ENCODE peak calls at places on chromosomes 11 and 22, in eight cellular contexts. One of them, this sample, is unnamed. For H3K4me1 and H3K27me3, the result is how much of the 10 kb centered on the place peaks cover.

GRCh38 chr11:14179126-14179820 is 179.7 kb downstream of the RRAS2 start:
- DNase-seq in small intestine: no peak
- DNase-seq in fibroblast of lung: peak
- DNase-seq in endothelial cell of umbilical vein: no peak
- DNase-seq in aorta: no peak
- DNase-seq in upper lobe of right lung: no peak
- DNase-seq in lower lobe of right lung: no peak
- DNase-seq in right lobe of liver: no peak
- DNase-seq in this sample: no peak

GRCh38 chr11:69541501-69542313 is 60.2 kb downstream of the LINC01488 start:
- DNase-seq in small intestine: no peak
- DNase-seq in lower lobe of right lung: peak
- DNase-seq in right lobe of liver: no peak
- DNase-seq in upper lobe of right lung: peak
- DNase-seq in fibroblast of lung: peak
- DNase-seq in aorta: no peak
- DNase-seq in endothelial cell of umbilical vein: no peak
- DNase-seq in this sample: no peak

GRCh38 chr22:40922484-40923303 is 28.5 kb upstream of the RBX1 start:
- DNase-seq in fibroblast of lung: peak
- DNase-seq in small intestine: peak
- DNase-seq in upper lobe of right lung: no peak
- DNase-seq in aorta: no peak
- DNase-seq in endothelial cell of umbilical vein: peak
- DNase-seq in lower lobe of right lung: no peak
- DNase-seq in right lobe of liver: no peak
- DNase-seq in this sample: no peak

GRCh38 chr11:105399505-105399904 is 210.4 kb upstream of the GRIA4 start:
- DNase-seq in endothelial cell of umbilical vein: no peak
- DNase-seq in aorta: no peak
- DNase-seq in small intestine: no peak
- DNase-seq in fibroblast of lung: no peak
- DNase-seq in lower lobe of right lung: no peak
- DNase-seq in upper lobe of right lung: no peak
- DNase-seq in right lobe of liver: no peak
- DNase-seq in this sample: no peak

GRCh38 chr11:369336-370018 is at the start of gene B4GALNT4:
- DNase-seq in aorta: no peak
- DNase-seq in fibroblast of lung: no peak
- DNase-seq in lower lobe of right lung: peak
- DNase-seq in right lobe of liver: no peak
- DNase-seq in small intestine: no peak
- DNase-seq in upper lobe of right lung: no peak
- DNase-seq in endothelial cell of umbilical vein: no peak
- DNase-seq in this sample: no peak

GRCh38 chr11:116225236-116225635 is 547.6 kb downstream of the BUD13 start:
- DNase-seq in endothelial cell of umbilical vein: no peak
- DNase-seq in fibroblast of lung: no peak
- DNase-seq in lower lobe of right lung: no peak
- DNase-seq in upper lobe of right lung: no peak
- DNase-seq in right lobe of liver: no peak
- DNase-seq in small intestine: no peak
- DNase-seq in aorta: no peak
- DNase-seq in this sample: no peak

GRCh38 chr11:70326365-70326803 is 55.9 kb downstream of the PPFIA1 start:
- DNase-seq in small intestine: no peak
- DNase-seq in upper lobe of right lung: no peak
- DNase-seq in endothelial cell of umbilical vein: no peak
- DNase-seq in right lobe of liver: no peak
- DNase-seq in aorta: no peak
- DNase-seq in fibroblast of lung: peak
- DNase-seq in lower lobe of right lung: no peak
- DNase-seq in this sample: peak

GRCh38 chr11:13038366-13038765 is 29.2 kb downstream of the RASSF10 start:
- DNase-seq in upper lobe of right lung: no peak
- DNase-seq in aorta: no peak
- DNase-seq in small intestine: no peak
- DNase-seq in endothelial cell of umbilical vein: no peak
- DNase-seq in right lobe of liver: no peak
- DNase-seq in lower lobe of right lung: no peak
- DNase-seq in fibroblast of lung: no peak
- DNase-seq in this sample: no peak

GRCh38 chr22:19038728-19039447 is 83.3 kb downstream of the DGCR2 start:
- DNase-seq in aorta: peak
- DNase-seq in fibroblast of lung: no peak
- DNase-seq in upper lobe of right lung: peak
- DNase-seq in small intestine: no peak
- DNase-seq in endothelial cell of umbilical vein: no peak
- DNase-seq in lower lobe of right lung: peak
- DNase-seq in right lobe of liver: peak
- DNase-seq in this sample: no peak

GRCh38 chr11:3903207-3903896 is 47.9 kb downstream of the STIM1 start:
- DNase-seq in upper lobe of right lung: no peak
- DNase-seq in small intestine: no peak
- DNase-seq in endothelial cell of umbilical vein: no peak
- DNase-seq in aorta: no peak
- DNase-seq in lower lobe of right lung: no peak
- DNase-seq in right lobe of liver: no peak
- DNase-seq in fibroblast of lung: no peak
- DNase-seq in this sample: no peak

GRCh38 chr11:126282361-126282741 is 542 bp upstream of the TIRAP start:
- DNase-seq in lower lobe of right lung: no peak
- DNase-seq in upper lobe of right lung: peak
- DNase-seq in endothelial cell of umbilical vein: no peak
- DNase-seq in aorta: peak
- DNase-seq in fibroblast of lung: peak
- DNase-seq in small intestine: peak
- DNase-seq in right lobe of liver: peak
- DNase-seq in this sample: peak

GRCh38 chr22:46102752-46103151 is 47.6 kb upstream of the PPARA start:
- DNase-seq in upper lobe of right lung: no peak
- DNase-seq in small intestine: no peak
- DNase-seq in aorta: no peak
- DNase-seq in lower lobe of right lung: no peak
- DNase-seq in right lobe of liver: no peak
- DNase-seq in endothelial cell of umbilical vein: no peak
- DNase-seq in fibroblast of lung: no peak
- DNase-seq in this sample: no peak

GRCh38 chr11:64971421-64972233 is at the start of gene MAJIN:
- DNase-seq in endothelial cell of umbilical vein: peak
- DNase-seq in fibroblast of lung: peak
- DNase-seq in upper lobe of right lung: peak
- DNase-seq in aorta: peak
- DNase-seq in lower lobe of right lung: peak
- DNase-seq in right lobe of liver: peak
- DNase-seq in small intestine: peak
- DNase-seq in this sample: peak

GRCh38 chr11:30917859-30918478 is 331.8 kb upstream of the MPPED2 start:
- DNase-seq in right lobe of liver: no peak
- DNase-seq in upper lobe of right lung: no peak
- DNase-seq in small intestine: peak
- DNase-seq in endothelial cell of umbilical vein: peak
- DNase-seq in fibroblast of lung: peak
- DNase-seq in lower lobe of right lung: no peak
- DNase-seq in aorta: no peak
- DNase-seq in this sample: no peak

GRCh38 chr11:102794382-102794781 is 3.6 kb downstream of the MMP1 start:
- DNase-seq in lower lobe of right lung: no peak
- DNase-seq in upper lobe of right lung: no peak
- DNase-seq in small intestine: no peak
- DNase-seq in aorta: no peak
- DNase-seq in endothelial cell of umbilical vein: peak
- DNase-seq in right lobe of liver: no peak
- DNase-seq in fibroblast of lung: no peak
- DNase-seq in this sample: no peak

GRCh38 chr11:96337541-96338530 is 5.2 kb downstream of the MAML2 start:
- DNase-seq in lower lobe of right lung: no peak
- DNase-seq in endothelial cell of umbilical vein: no peak
- DNase-seq in right lobe of liver: no peak
- DNase-seq in fibroblast of lung: peak
- DNase-seq in small intestine: peak
- DNase-seq in aorta: peak
- DNase-seq in upper lobe of right lung: no peak
- DNase-seq in this sample: no peak
- H3K4me1 ChIP-seq in lower lobe of right lung: half or more
- H3K4me1 ChIP-seq in endothelial cell of umbilical vein: under half
- H3K4me1 ChIP-seq in right lobe of liver: under half
- H3K4me1 ChIP-seq in fibroblast of lung: under half
- H3K4me1 ChIP-seq in small intestine: under half
- H3K4me1 ChIP-seq in aorta: under half
- H3K4me1 ChIP-seq in upper lobe of right lung: half or more
- H3K4me1 ChIP-seq in this sample: under half

GRCh38 chr11:128616158-128616557 is 28.8 kb upstream of the ETS1 start:
- DNase-seq in right lobe of liver: no peak
- DNase-seq in endothelial cell of umbilical vein: peak
- DNase-seq in aorta: no peak
- DNase-seq in fibroblast of lung: no peak
- DNase-seq in small intestine: no peak
- DNase-seq in lower lobe of right lung: no peak
- DNase-seq in upper lobe of right lung: no peak
- DNase-seq in this sample: no peak

GRCh38 chr11:128613300-128613995 is 26.1 kb upstream of the ETS1 start:
- DNase-seq in small intestine: no peak
- DNase-seq in lower lobe of right lung: no peak
- DNase-seq in upper lobe of right lung: no peak
- DNase-seq in aorta: no peak
- DNase-seq in endothelial cell of umbilical vein: no peak
- DNase-seq in right lobe of liver: no peak
- DNase-seq in fibroblast of lung: no peak
- DNase-seq in this sample: no peak

GRCh38 chr11:128615076-128615475 is 27.7 kb upstream of the ETS1 start:
- DNase-seq in right lobe of liver: no peak
- DNase-seq in upper lobe of right lung: no peak
- DNase-seq in small intestine: no peak
- DNase-seq in lower lobe of right lung: no peak
- DNase-seq in endothelial cell of umbilical vein: no peak
- DNase-seq in fibroblast of lung: no peak
- DNase-seq in aorta: no peak
- DNase-seq in this sample: no peak

GRCh38 chr11:128619540-128620305 is 32.4 kb upstream of the ETS1 start:
- DNase-seq in aorta: no peak
- DNase-seq in lower lobe of right lung: no peak
- DNase-seq in endothelial cell of umbilical vein: no peak
- DNase-seq in upper lobe of right lung: no peak
- DNase-seq in small intestine: no peak
- DNase-seq in fibroblast of lung: no peak
- DNase-seq in right lobe of liver: no peak
- DNase-seq in this sample: no peak

GRCh38 chr11:128615612-128616011 is 28.3 kb upstream of the ETS1 start:
- DNase-seq in endothelial cell of umbilical vein: no peak
- DNase-seq in lower lobe of right lung: no peak
- DNase-seq in right lobe of liver: no peak
- DNase-seq in fibroblast of lung: no peak
- DNase-seq in upper lobe of right lung: no peak
- DNase-seq in small intestine: no peak
- DNase-seq in aorta: no peak
- DNase-seq in this sample: no peak
- H3K27ac ChIP-seq in endothelial cell of umbilical vein: no peak
- H3K27ac ChIP-seq in lower lobe of right lung: no peak
- H3K27ac ChIP-seq in right lobe of liver: no peak
- H3K27ac ChIP-seq in fibroblast of lung: no peak
- H3K27ac ChIP-seq in upper lobe of right lung: no peak
- H3K27ac ChIP-seq in small intestine: no peak
- H3K27ac ChIP-seq in aorta: no peak
- H3K27ac ChIP-seq in this sample: no peak

GRCh38 chr22:49300951-49301397 is 526.7 kb downstream of the BRD1 start:
- DNase-seq in lower lobe of right lung: no peak
- DNase-seq in small intestine: no peak
- DNase-seq in right lobe of liver: peak
- DNase-seq in upper lobe of right lung: peak
- DNase-seq in endothelial cell of umbilical vein: no peak
- DNase-seq in aorta: no peak
- DNase-seq in fibroblast of lung: no peak
- DNase-seq in this sample: no peak

GRCh38 chr22:49297871-49298721 is 529.6 kb downstream of the BRD1 start:
- DNase-seq in upper lobe of right lung: peak
- DNase-seq in endothelial cell of umbilical vein: no peak
- DNase-seq in aorta: no peak
- DNase-seq in lower lobe of right lung: no peak
- DNase-seq in small intestine: no peak
- DNase-seq in fibroblast of lung: no peak
- DNase-seq in right lobe of liver: no peak
- DNase-seq in this sample: no peak

GRCh38 chr22:49298834-49299750 is 528.6 kb downstream of the BRD1 start:
- DNase-seq in fibroblast of lung: no peak
- DNase-seq in lower lobe of right lung: no peak
- DNase-seq in small intestine: no peak
- DNase-seq in endothelial cell of umbilical vein: no peak
- DNase-seq in aorta: no peak
- DNase-seq in right lobe of liver: peak
- DNase-seq in upper lobe of right lung: peak
- DNase-seq in this sample: no peak

GRCh38 chr22:49300241-49300640 is 527.4 kb downstream of the BRD1 start:
- DNase-seq in right lobe of liver: peak
- DNase-seq in lower lobe of right lung: no peak
- DNase-seq in fibroblast of lung: no peak
- DNase-seq in endothelial cell of umbilical vein: no peak
- DNase-seq in aorta: no peak
- DNase-seq in small intestine: no peak
- DNase-seq in upper lobe of right lung: peak
- DNase-seq in this sample: no peak

GRCh38 chr22:49299821-49300231 is 527.8 kb downstream of the BRD1 start:
- DNase-seq in small intestine: no peak
- DNase-seq in right lobe of liver: peak
- DNase-seq in aorta: no peak
- DNase-seq in endothelial cell of umbilical vein: no peak
- DNase-seq in lower lobe of right lung: no peak
- DNase-seq in upper lobe of right lung: peak
- DNase-seq in fibroblast of lung: no peak
- DNase-seq in this sample: no peak
- H3K27me3 ChIP-seq in small intestine: under half
- H3K27me3 ChIP-seq in right lobe of liver: under half
- H3K27me3 ChIP-seq in aorta: under half
- H3K27me3 ChIP-seq in endothelial cell of umbilical vein: under half
- H3K27me3 ChIP-seq in lower lobe of right lung: under half
- H3K27me3 ChIP-seq in upper lobe of right lung: under half
- H3K27me3 ChIP-seq in fibroblast of lung: under half
- H3K27me3 ChIP-seq in this sample: under half

GRCh38 chr22:20116951-20117645 is at the start of gene TRMT2A:
- DNase-seq in endothelial cell of umbilical vein: peak
- DNase-seq in aorta: peak
- DNase-seq in lower lobe of right lung: peak
- DNase-seq in right lobe of liver: peak
- DNase-seq in small intestine: peak
- DNase-seq in fibroblast of lung: peak
- DNase-seq in upper lobe of right lung: peak
- DNase-seq in this sample: peak

GRCh38 chr22:20115691-20116375 is at the start of gene RANBP1:
- DNase-seq in right lobe of liver: no peak
- DNase-seq in endothelial cell of umbilical vein: no peak
- DNase-seq in small intestine: no peak
- DNase-seq in upper lobe of right lung: peak
- DNase-seq in fibroblast of lung: no peak
- DNase-seq in aorta: peak
- DNase-seq in lower lobe of right lung: peak
- DNase-seq in this sample: no peak

GRCh38 chr22:20118572-20119020 is 1.6 kb upstream of the TRMT2A start:
- DNase-seq in endothelial cell of umbilical vein: no peak
- DNase-seq in upper lobe of right lung: peak
- DNase-seq in right lobe of liver: no peak
- DNase-seq in lower lobe of right lung: peak
- DNase-seq in small intestine: no peak
- DNase-seq in aorta: peak
- DNase-seq in fibroblast of lung: no peak
- DNase-seq in this sample: no peak

GRCh38 chr22:20116376-20116950 is 559 bp downstream of the RANBP1 start:
- DNase-seq in fibroblast of lung: no peak
- DNase-seq in endothelial cell of umbilical vein: no peak
- DNase-seq in right lobe of liver: no peak
- DNase-seq in lower lobe of right lung: no peak
- DNase-seq in small intestine: no peak
- DNase-seq in aorta: no peak
- DNase-seq in upper lobe of right lung: no peak
- DNase-seq in this sample: no peak

GRCh38 chr22:20117656-20118571 is 888 bp upstream of the TRMT2A start:
- DNase-seq in right lobe of liver: no peak
- DNase-seq in fibroblast of lung: peak
- DNase-seq in small intestine: no peak
- DNase-seq in aorta: peak
- DNase-seq in endothelial cell of umbilical vein: peak
- DNase-seq in upper lobe of right lung: peak
- DNase-seq in lower lobe of right lung: peak
- DNase-seq in this sample: no peak
- H3K4me1 ChIP-seq in right lobe of liver: under half
- H3K4me1 ChIP-seq in fibroblast of lung: under half
- H3K4me1 ChIP-seq in small intestine: under half
- H3K4me1 ChIP-seq in aorta: under half
- H3K4me1 ChIP-seq in endothelial cell of umbilical vein: under half
- H3K4me1 ChIP-seq in upper lobe of right lung: under half
- H3K4me1 ChIP-seq in lower lobe of right lung: under half
- H3K4me1 ChIP-seq in this sample: under half